ENCODE peak calls at places on chromosomes 7 and 10, in six cellular contexts. C is SK-N-SH, V is foreskin fibroblast, T is fibroblast of the aortic adventitia, M is breast epithelium, S is AG04450. A is an unnamed sample.

GRCh38 chr7:69412331-69413146 is 185.7 kb upstream of the AUTS2 start:
- DNase-seq in C (peak; percentile 66), V (no peak), T (no peak), M (peak; percentile 38), S (no peak), A (no peak)

GRCh38 chr10:129761981-129762956 is 201.8 kb downstream of the EBF3 start:
- DNase-seq in C (no peak), V (no peak), T (no peak), M (no peak), S (no peak), A (peak; percentile 29)

GRCh38 chr7:139479620-139480019 is 3.9 kb downstream of the KLRG2 start:
- DNase-seq in C (peak; percentile 72), V (no peak), T (no peak), M (no peak), S (no peak), A (no peak)

GRCh38 chr10:73964743-73965142 is 33.2 kb upstream of the VCL start:
- DNase-seq in C (no peak), V (no peak), T (no peak), M (no peak), S (no peak), A (no peak)

GRCh38 chr10:27642023-27642589 is 103.5 kb downstream of the MKX start:
- DNase-seq in C (no peak), V (no peak), T (no peak), M (no peak), S (no peak), A (no peak)

GRCh38 chr10:60905580-60905979 is 38.4 kb downstream of the RHOBTB1 start:
- DNase-seq in C (no peak), V (peak; percentile 74), T (peak; percentile 92), M (no peak), S (peak; percentile 18), A (no peak)

GRCh38 chr10:3136763-3137611 is 35.6 kb downstream of the PITRM1 start:
- DNase-seq in C (no peak), V (peak; percentile 56), T (peak; percentile 96), M (no peak), S (peak; percentile 26), A (no peak)

GRCh38 chr7:75727881-75728592 is 10.7 kb downstream of the HIP1 start:
- DNase-seq in C (no peak), V (no peak), T (peak; percentile 13), M (peak; percentile 60), S (no peak), A (no peak)

GRCh38 chr10:73060738-73061635 is 35.7 kb downstream of the P4HA1 start:
- DNase-seq in C (peak; percentile 27), V (peak; percentile 41), T (peak; percentile 45), M (no peak), S (no peak), A (no peak)

GRCh38 chr10:97939446-97939990 is 89.9 kb downstream of the GOLGA7B start:
- DNase-seq in C (no peak), V (no peak), T (no peak), M (no peak), S (no peak), A (no peak)

GRCh38 chr10:8245131-8246117 is 190.9 kb downstream of the GATA3 start:
- DNase-seq in C (peak; percentile 59), V (no peak), T (no peak), M (no peak), S (no peak), A (no peak)

GRCh38 chr7:156639426-156640256 is 933 bp upstream of the RNF32 start:
- DNase-seq in C (no peak), V (peak; percentile 25), T (peak; percentile 10), M (no peak), S (no peak), A (no peak)

GRCh38 chr7:116630357-116630756 is 41.6 kb upstream of the MET start:
- DNase-seq in C (no peak), V (no peak), T (no peak), M (no peak), S (no peak), A (no peak)

GRCh38 chr7:155166673-155167370 is 96.7 kb downstream of the HTR5A start:
- DNase-seq in C (no peak), V (no peak), T (peak; percentile 96), M (peak; percentile 24), S (peak; percentile 91), A (no peak)

GRCh38 chr10:50992356-50992866 is 81.9 kb upstream of the PRKG1 start:
- DNase-seq in C (peak; percentile 26), V (peak; percentile 31), T (peak; percentile 54), M (no peak), S (no peak), A (no peak)

GRCh38 chr10:63156236-63156635 is 23.1 kb downstream of the NRBF2 start:
- DNase-seq in C (no peak), V (peak; percentile 49), T (no peak), M (no peak), S (no peak), A (no peak)

GRCh38 chr7:82578430-82578829 is 134.9 kb upstream of the CACNA2D1 start:
- DNase-seq in C (no peak), V (peak; percentile 28), T (peak; percentile 29), M (no peak), S (no peak), A (no peak)

GRCh38 chr10:114389429-114389828 is 14.9 kb downstream of the AFAP1L2 start:
- DNase-seq in C (no peak), V (peak; percentile 10), T (no peak), M (peak; percentile 50), S (no peak), A (no peak)

GRCh38 chr7:41162612-41163011 is 540.3 kb downstream of the INHBA start:
- DNase-seq in C (no peak), V (peak; percentile 85), T (no peak), M (no peak), S (no peak), A (no peak)

GRCh38 chr7:47328392-47329319 is 253.3 kb downstream of the TNS3 start:
- DNase-seq in C (no peak), V (no peak), T (no peak), M (no peak), S (no peak), A (no peak)

GRCh38 chr10:106387063-106387462 is 777.4 kb downstream of the SORCS1 start:
- DNase-seq in C (no peak), V (peak; percentile 74), T (peak; percentile 40), M (no peak), S (no peak), A (no peak)

GRCh38 chr10:98202378-98202777 is 65.6 kb downstream of the LOXL4 start:
- DNase-seq in C (no peak), V (no peak), T (no peak), M (no peak), S (no peak), A (no peak)

GRCh38 chr7:53743697-53744096 is 708.3 kb downstream of the POM121L12 start:
- DNase-seq in C (no peak), V (no peak), T (no peak), M (no peak), S (no peak), A (no peak)

GRCh38 chr10:88254091-88254490 is 329.0 kb downstream of the RNLS start:
- DNase-seq in C (no peak), V (peak; percentile 94), T (peak; percentile 76), M (no peak), S (no peak), A (no peak)

GRCh38 chr10:32379314-32379949 is 32.5 kb upstream of the EPC1 start:
- DNase-seq in C (peak; percentile 49), V (peak; percentile 80), T (peak; percentile 75), M (no peak), S (no peak), A (no peak)

GRCh38 chr7:28179081-28180030 is 1.2 kb downstream of the JAZF1 start:
- DNase-seq in C (peak; percentile 96), V (peak; percentile 83), T (no peak), M (peak; percentile 47), S (no peak), A (peak; percentile 46)

DNA sequence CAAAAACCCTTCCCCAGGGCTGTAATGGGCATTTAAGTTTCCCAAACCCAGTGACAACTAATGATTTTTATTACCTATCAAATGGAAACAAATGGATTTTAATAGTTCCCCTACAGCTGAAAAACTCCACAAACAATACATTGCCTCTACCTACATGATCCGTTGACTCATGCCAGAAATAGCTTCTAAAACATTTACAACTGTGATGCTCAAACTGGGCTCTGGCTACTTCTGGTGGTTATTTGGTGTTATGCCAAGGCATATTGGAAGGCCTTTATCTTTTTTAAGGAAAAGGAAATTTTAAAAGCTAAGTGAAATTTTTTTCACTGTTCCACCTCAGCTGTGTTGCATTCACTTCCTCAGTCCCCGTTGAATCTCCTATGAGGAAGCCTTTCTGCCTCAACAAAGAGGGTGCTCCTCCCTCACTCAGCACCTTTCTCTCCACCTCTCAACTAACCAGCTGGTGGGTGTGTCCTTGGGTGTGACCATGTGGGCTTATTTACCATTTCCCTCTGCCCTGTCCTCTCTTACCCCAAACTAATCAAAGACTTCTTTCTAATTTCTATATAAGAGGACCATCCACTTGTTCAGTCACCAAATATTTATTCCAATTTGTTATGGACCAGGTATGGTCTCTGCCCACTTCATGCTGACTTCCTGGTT is 82.9 kb downstream of the PRTFDC1 start:
- DNase-seq in C (no peak), V (peak; percentile 55), T (peak; percentile 95), M (no peak), S (no peak), A (no peak)
- TF ChIP-seq CTCF in C (no peak), V (no peak), T (no peak), M (no peak), S (peak; percentile 4), A (no peak)

DNA sequence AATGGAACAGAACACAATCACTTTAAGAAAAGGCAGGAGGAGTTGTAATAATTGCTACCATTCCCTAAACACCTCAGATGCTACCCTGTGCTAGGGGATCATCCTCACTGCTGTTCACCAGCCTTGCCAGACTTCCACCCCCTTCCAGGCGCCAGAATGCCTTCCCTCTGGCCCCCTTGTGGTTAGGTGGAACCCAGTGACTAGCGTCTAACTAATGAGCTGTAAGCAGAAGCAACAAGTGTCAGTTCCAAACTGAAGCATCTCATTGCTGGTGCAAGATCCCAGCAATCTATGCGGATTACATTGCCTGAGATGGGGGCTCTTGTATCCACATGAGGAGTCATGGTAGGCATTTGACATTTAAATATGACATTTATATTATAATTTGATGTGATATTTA is 86.6 kb downstream of the FRMD4A start:
- DNase-seq in C (no peak), V (no peak), T (no peak), M (no peak), S (no peak), A (no peak)
- TF ChIP-seq CTCF in C (peak; percentile 26), V (no peak), T (no peak), M (no peak), S (no peak), A (no peak)

GRCh38 chr10:128263891-128264688 is 137.9 kb upstream of the MKI67 start:
- DNase-seq in C (peak; percentile 68), V (peak; percentile 9), T (peak; percentile 38), M (peak; percentile 39), S (no peak), A (peak; percentile 79)
- TF ChIP-seq CTCF in C (peak; percentile 46), V (peak; percentile 57), T (peak; percentile 44), M (peak; percentile 9), S (peak; percentile 34), A (peak; percentile 72)

DNA sequence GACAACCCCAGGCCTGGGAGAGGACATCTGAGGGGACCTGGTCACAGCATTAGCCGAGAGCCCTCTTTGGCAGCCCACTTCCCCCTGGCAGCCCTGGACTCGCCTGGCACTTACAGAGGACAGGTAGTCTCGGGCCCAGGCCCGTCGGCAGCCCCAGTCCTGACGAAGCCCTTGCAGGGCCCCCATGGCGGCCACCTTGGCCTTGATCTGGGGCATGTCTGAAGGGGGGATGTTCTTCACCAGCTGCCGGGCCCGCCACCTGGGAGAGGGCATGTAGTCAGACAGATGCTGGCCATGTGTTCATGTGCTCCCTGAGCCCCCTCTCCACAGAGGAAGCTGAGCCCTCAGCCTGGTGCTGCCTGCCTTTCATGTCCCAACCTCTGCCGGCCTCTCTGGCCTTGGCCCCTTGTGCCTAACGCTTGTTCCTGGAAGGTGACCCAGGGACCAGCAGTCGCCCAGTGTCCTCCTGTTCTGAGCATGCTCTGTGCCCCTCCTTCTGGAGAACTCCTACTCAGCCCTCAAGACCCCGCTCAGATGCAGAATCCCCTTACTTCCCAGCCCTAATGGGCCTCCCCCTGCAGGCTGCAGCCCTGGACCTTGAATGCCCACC is 13.9 kb downstream of the MYO1G start:
- DNase-seq in C (peak; percentile 47), V (no peak), T (no peak), M (no peak), S (no peak), A (no peak)
- TF ChIP-seq CTCF in C (no peak), V (no peak), T (no peak), M (no peak), S (no peak), A (no peak)

A was measured in mesothelial cell of epicardium.